ENCODE peak calls at places on chromosomes 11 and 22, in five cellular contexts. G is IMR-90, D is mesendoderm, V is neuronal stem cell, Q is H9. S is an unnamed sample.

GRCh38 chr22:45686842-45687241 is 15.2 kb downstream of the ATXN10 start:
- DNase-seq in D (no peak), Q (no peak), V (no peak), G (no peak), S (no peak)

GRCh38 chr11:96464695-96465307 is 75.0 kb downstream of the JRKL start:
- DNase-seq in V (peak), Q (no peak), D (peak), G (peak), S (peak)

GRCh38 chr11:108204376-108204775 is 18.1 kb downstream of the NPAT start:
- DNase-seq in V (no peak), Q (no peak), D (no peak), G (no peak), S (no peak)

GRCh38 chr11:100438366-100438765 is 248.7 kb upstream of the ARHGAP42 start:
- DNase-seq in Q (no peak), V (no peak), G (no peak), D (no peak), S (no peak)

GRCh38 chr22:20210473-20211059 is 57.6 kb downstream of the RTN4R start:
- DNase-seq in V (no peak), Q (no peak), G (no peak), D (no peak), S (no peak)

GRCh38 chr22:29625090-29625825 is 21.8 kb downstream of the NF2 start:
- DNase-seq in V (peak), Q (no peak), D (peak), G (peak), S (peak)

GRCh38 chr22:45069925-45070324 is 60.1 kb upstream of the PHF21B start:
- DNase-seq in G (no peak), D (no peak), V (no peak), Q (no peak), S (no peak)

GRCh38 chr11:13009921-13010736 is 1.0 kb downstream of the RASSF10 start:
- DNase-seq in G (peak), D (peak), Q (peak), V (peak), S (no peak)

GRCh38 chr11:79864882-79865281 is 424.1 kb upstream of the TENM4 start:
- DNase-seq in Q (no peak), D (no peak), V (no peak), G (no peak), S (no peak)

GRCh38 chr11:117219001-117219400 is 12.9 kb downstream of the PCSK7 start:
- DNase-seq in V (no peak), G (no peak), Q (no peak), D (no peak), S (no peak)

GRCh38 chr11:38208951-38209350 is 1610.9 kb upstream of the RAG2 start:
- DNase-seq in D (no peak), G (no peak), Q (no peak), V (no peak), S (no peak)

GRCh38 chr22:38017272-38017920 is 33.0 kb upstream of the SOX10 start:
- DNase-seq in D (no peak), G (peak), Q (no peak), V (no peak), S (no peak)

GRCh38 chr11:45795379-45795778 is 9.6 kb upstream of the SLC35C1 start:
- DNase-seq in G (no peak), Q (no peak), V (no peak), D (peak), S (no peak)

GRCh38 chr11:95512177-95512576 is 277.4 kb downstream of the FAM76B start:
- DNase-seq in D (no peak), G (peak), Q (no peak), V (no peak), S (peak)

GRCh38 chr11:129453293-129453721 is 77.7 kb downstream of the BARX2 start:
- DNase-seq in G (no peak), V (peak), D (no peak), Q (no peak), S (no peak)

GRCh38 chr22:25878933-25879332 is 136.9 kb downstream of the MYO18B start:
- DNase-seq in G (no peak), V (no peak), D (no peak), Q (no peak), S (no peak)

GRCh38 chr11:100823360-100823759 is 136.3 kb downstream of the ARHGAP42 start:
- DNase-seq in V (no peak), Q (no peak), G (peak), D (no peak), S (no peak)

GRCh38 chr11:60280412-60280811 is at the start of gene MS4A4A:
- DNase-seq in V (no peak), Q (no peak), G (no peak), D (no peak), S (no peak)

DNA sequence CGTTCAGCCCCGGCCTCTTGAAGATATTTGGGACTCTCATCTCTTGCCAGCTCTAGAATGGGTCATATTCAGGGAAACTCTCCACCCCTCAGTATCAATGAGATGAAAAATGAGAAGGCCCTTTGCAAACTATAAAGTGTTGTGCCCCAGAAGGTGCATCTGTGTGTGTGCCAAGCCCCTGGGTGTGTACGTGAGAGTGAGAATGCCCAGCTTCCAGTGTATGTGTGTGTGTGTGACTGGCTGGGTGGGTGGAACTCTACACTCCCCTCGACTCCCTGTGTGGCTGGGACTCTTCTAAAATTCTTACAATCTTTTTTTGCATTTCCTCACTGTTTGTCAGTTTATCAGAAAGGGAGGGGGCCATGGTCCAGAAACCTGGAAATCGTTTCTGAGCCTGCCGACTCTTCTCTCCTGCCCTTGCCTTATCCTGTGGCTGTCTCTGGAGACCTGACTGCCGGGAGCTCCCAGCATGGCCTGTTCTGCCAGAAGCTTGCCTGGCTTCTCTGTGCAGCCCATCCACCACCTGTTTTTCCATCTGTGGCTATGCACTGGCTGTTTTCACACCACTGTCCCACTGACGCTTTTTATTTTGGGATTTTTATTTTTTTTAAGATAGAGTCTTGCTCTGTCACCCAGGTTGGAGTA is 1.2 kb downstream of the P2RY6 start:
- DNase-seq in G (no peak), Q (no peak), V (no peak), D (no peak), S (no peak)
- H2BK15ac ChIP-seq in G (no peak), Q (no peak), V (no peak), D (no peak), S (no peak)

GRCh38 chr11:64306876-64307622 is 1.7 kb downstream of the ESRRA start:
- DNase-seq in Q (no peak), G (no peak), V (no peak), D (no peak), S (no peak)

GRCh38 chr11:64306563-64306875 is 1.2 kb downstream of the ESRRA start:
- DNase-seq in G (no peak), Q (no peak), V (no peak), D (no peak), S (no peak)

GRCh38 chr11:64305075-64305690 is at the start of gene ESRRA:
- DNase-seq in V (peak), D (peak), Q (peak), G (peak), S (peak)

GRCh38 chr11:64304316-64305072 is 830 bp upstream of the ESRRA start:
- DNase-seq in V (peak), G (peak), Q (peak), D (peak), S (peak)

GRCh38 chr11:64305691-64306562 is 603 bp downstream of the ESRRA start:
- DNase-seq in Q (peak), G (peak), D (peak), V (peak), S (peak)
- H2BK15ac ChIP-seq in Q (no peak), G (no peak), D (no peak), V (peak), S (peak)

GRCh38 chr11:119160151-119160550 is 8.4 kb upstream of the NLRX1 start:
- DNase-seq in V (no peak), Q (no peak), D (no peak), G (no peak), S (no peak)
- H2BK15ac ChIP-seq in V (no peak), Q (no peak), D (no peak), G (no peak), S (no peak)

GRCh38 chr11:63534895-63535461 is 1.6 kb upstream of the PLAAT4 start:
- DNase-seq in D (no peak), G (no peak), V (no peak), Q (no peak), S (peak)

GRCh38 chr11:63532150-63532549 is 4.5 kb upstream of the PLAAT4 start:
- DNase-seq in Q (no peak), G (no peak), D (peak), V (no peak), S (no peak)

GRCh38 chr11:63532799-63533475 is 3.7 kb upstream of the PLAAT4 start:
- DNase-seq in Q (peak), D (peak), V (no peak), G (no peak), S (no peak)

GRCh38 chr11:63535734-63536133 is 874 bp upstream of the PLAAT4 start:
- DNase-seq in Q (no peak), G (no peak), V (no peak), D (no peak), S (no peak)

DNA sequence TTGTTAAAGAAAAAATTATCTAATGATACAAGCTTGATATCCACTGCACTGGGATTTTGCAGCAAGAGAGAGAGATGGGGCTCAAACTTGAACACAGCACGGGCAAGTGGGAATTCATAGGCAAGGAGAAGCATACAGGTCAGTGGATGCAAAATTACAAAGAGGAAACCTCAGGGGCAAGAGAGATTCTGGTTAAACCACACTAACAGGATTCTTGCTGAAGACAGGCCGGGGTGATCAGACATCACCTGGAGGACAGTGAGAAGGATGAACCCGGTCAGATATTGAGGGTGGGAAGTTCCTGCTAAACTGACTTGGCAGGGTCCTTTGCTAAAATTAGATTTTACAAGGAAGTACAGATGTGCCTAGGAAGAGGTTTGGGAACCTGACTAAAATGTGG is 2.5 kb upstream of the PLAAT4 start:
- DNase-seq in V (no peak), G (no peak), D (no peak), Q (no peak), S (no peak)
- H2BK15ac ChIP-seq in V (no peak), G (no peak), D (no peak), Q (no peak), S (no peak)

GRCh38 chr11:1051356-1052132 is 15.0 kb upstream of the MUC6 start:
- DNase-seq in D (no peak), V (no peak), Q (no peak), G (no peak), S (no peak)
- H2BK15ac ChIP-seq in D (no peak), V (peak), Q (no peak), G (no peak), S (no peak)

DNA sequence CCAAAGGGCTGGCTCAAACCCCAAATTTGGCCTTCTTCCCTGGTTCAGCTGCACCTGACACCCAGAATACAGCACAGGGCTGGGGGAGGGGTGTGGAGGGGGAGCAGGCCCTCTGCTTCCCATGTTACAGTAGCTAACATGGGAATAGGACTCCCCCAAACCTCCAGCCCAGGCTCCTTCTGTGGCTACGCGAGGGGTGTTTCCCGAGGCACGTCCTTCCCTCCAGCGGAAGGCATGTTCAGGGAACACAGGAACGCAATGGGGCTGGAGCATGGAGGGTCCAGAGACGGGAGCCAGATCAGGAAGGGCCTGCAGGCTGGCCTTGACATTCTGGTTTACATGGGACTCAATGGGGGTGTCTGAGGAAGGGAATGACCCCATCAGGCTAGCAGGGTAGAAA is 11.8 kb upstream of the IGLL1 start:
- DNase-seq in D (no peak), Q (no peak), G (no peak), V (no peak), S (no peak)
- H2BK15ac ChIP-seq in D (no peak), Q (no peak), G (no peak), V (no peak), S (no peak)

GRCh38 chr11:64863381-64864060 is 14.9 kb downstream of the EHD1 start:
- DNase-seq in Q (no peak), G (no peak), D (no peak), V (no peak), S (no peak)
- H2BK15ac ChIP-seq in Q (no peak), G (peak), D (no peak), V (peak), S (peak)

S was measured in mesenchymal stem cell.